ENCODE peak calls at places on chromosomes 5 and 9, in five cellular contexts. R is foreskin melanocyte, H is AG08395, I is ELF-1, D is ureter. F is an unnamed sample.

GRCh38 chr5:1511651-1512540 is 11.9 kb downstream of the LPCAT1 start:
- DNase-seq in R (no peak), H (peak), I (no peak), D (peak), F (no peak)

GRCh38 chr5:84403773-84404172 is 19.1 kb upstream of the EDIL3 start:
- DNase-seq in R (no peak), H (peak), I (no peak), D (no peak), F (no peak)

GRCh38 chr9:4668604-4669003 is 2.3 kb upstream of the SPATA6L start:
- DNase-seq in R (no peak), H (no peak), I (no peak), D (no peak), F (no peak)

GRCh38 chr5:110665184-110665726 is 61.2 kb downstream of the TMEM232 start:
- DNase-seq in R (no peak), H (no peak), I (no peak), D (no peak), F (no peak)

GRCh38 chr5:16570121-16570815 is 46.5 kb downstream of the RETREG1 start:
- DNase-seq in R (no peak), H (peak), I (no peak), D (no peak), F (no peak)

GRCh38 chr5:178428341-178429155 is 161.6 kb downstream of the COL23A1 start:
- DNase-seq in R (no peak), H (no peak), I (no peak), D (peak), F (no peak)

GRCh38 chr9:133906218-133906617 is 85.9 kb downstream of the VAV2 start:
- DNase-seq in R (no peak), H (no peak), I (no peak), D (no peak), F (no peak)

GRCh38 chr5:38885208-38885607 is 39.4 kb downstream of the OSMR start:
- DNase-seq in R (no peak), H (no peak), I (no peak), D (no peak), F (no peak)

GRCh38 chr9:136539427-136540412 is 6.1 kb downstream of the NOTCH1 start:
- DNase-seq in R (peak), H (peak), I (peak), D (peak), F (peak)

GRCh38 chr5:132103380-132103951 is 29.9 kb downstream of the CSF2 start:
- DNase-seq in R (peak), H (peak), I (no peak), D (peak), F (peak)

GRCh38 chr5:170596482-170596881 is 92.7 kb downstream of the KCNIP1 start:
- DNase-seq in R (no peak), H (no peak), I (no peak), D (no peak), F (no peak)

GRCh38 chr5:91028518-91028956 is 354.6 kb downstream of the ARRDC3 start:
- DNase-seq in R (no peak), H (no peak), I (no peak), D (no peak), F (no peak)

GRCh38 chr9:6351757-6352156 is 23.6 kb downstream of the TPD52L3 start:
- DNase-seq in R (no peak), H (no peak), I (no peak), D (no peak), F (no peak)

GRCh38 chr5:151022511-151023018 is 2.2 kb downstream of the GPX3 start:
- DNase-seq in R (no peak), H (no peak), I (no peak), D (no peak), F (no peak)

GRCh38 chr5:34598177-34598794 is 57.8 kb upstream of the RAI14 start:
- DNase-seq in R (peak), H (peak), I (no peak), D (peak), F (no peak)

GRCh38 chr5:32475338-32476097 is 31.0 kb upstream of the ZFR start:
- DNase-seq in R (no peak), H (no peak), I (no peak), D (no peak), F (no peak)

GRCh38 chr5:152542741-152543140 is 137.7 kb upstream of the NMUR2 start:
- DNase-seq in R (peak), H (no peak), I (peak), D (no peak), F (no peak)

GRCh38 chr5:58497956-58498942 is 7.0 kb downstream of the GAPT start:
- DNase-seq in R (peak), H (peak), I (no peak), D (no peak), F (no peak)

GRCh38 chr9:98809311-98810105 is 2.0 kb downstream of the GALNT12 start:
- DNase-seq in R (no peak), H (no peak), I (no peak), D (no peak), F (no peak)

GRCh38 chr5:9499498-9499876 is 46.4 kb downstream of the SEMA5A start:
- DNase-seq in R (no peak), H (no peak), I (no peak), D (no peak), F (no peak)

GRCh38 chr5:3694819-3695218 is 99.2 kb downstream of the IRX1 start:
- DNase-seq in R (peak), H (peak), I (no peak), D (no peak), F (no peak)

GRCh38 chr9:35962126-35962906 is 4.4 kb upstream of the OR2S2 start:
- DNase-seq in R (no peak), H (peak), I (peak), D (no peak), F (no peak)

GRCh38 chr5:157106668-157107461 is 2.0 kb downstream of the HAVCR2 start:
- DNase-seq in R (no peak), H (peak), I (no peak), D (no peak), F (no peak)

GRCh38 chr5:155679530-155679929 is 647.4 kb upstream of the SGCD start:
- DNase-seq in R (no peak), H (no peak), I (no peak), D (no peak), F (no peak)

GRCh38 chr9:26809795-26810194 is 82.8 kb downstream of the CAAP1 start:
- DNase-seq in R (peak), H (peak), I (no peak), D (no peak), F (no peak)

GRCh38 chr5:175195698-175196656 is 248.0 kb downstream of the DRD1 start:
- DNase-seq in R (no peak), H (peak), I (peak), D (no peak), F (no peak)

GRCh38 chr5:173458819-173459218 is 130.6 kb upstream of the STC2 start:
- DNase-seq in R (no peak), H (no peak), I (no peak), D (no peak), F (no peak)

GRCh38 chr9:136525841-136526499 is 19.9 kb downstream of the NOTCH1 start:
- DNase-seq in R (peak), H (no peak), I (peak), D (no peak), F (no peak)

GRCh38 chr5:153960269-153961215 is 78.2 kb downstream of the FAM114A2 start:
- DNase-seq in R (no peak), H (no peak), I (peak), D (no peak), F (no peak)

F was measured in KG1.